ENCODE peak calls at places on chromosomes 6 and 20, in six cellular contexts. One of them, this sample, is unnamed. For H3K36me3, the result is how much of the 10 kb centered on the place peaks cover.

GRCh38 chr6:137173501-137173900 is at the start of gene IL22RA2:
- DNase-seq in IMR-90: no peak
- DNase-seq in prostate gland: no peak
- DNase-seq in endodermal cell: no peak
- DNase-seq in heart right ventricle: no peak
- DNase-seq in left ventricle myocardium inferior: no peak
- DNase-seq in this sample: no peak

GRCh38 chr6:19210849-19211590 is 626.1 kb upstream of the ID4 start:
- DNase-seq in IMR-90: no peak
- DNase-seq in prostate gland: no peak
- DNase-seq in endodermal cell: peak
- DNase-seq in heart right ventricle: peak
- DNase-seq in left ventricle myocardium inferior: peak
- DNase-seq in this sample: no peak

GRCh38 chr6:40634429-40634828 is 47.3 kb upstream of the LRFN2 start:
- DNase-seq in IMR-90: no peak
- DNase-seq in prostate gland: no peak
- DNase-seq in endodermal cell: no peak
- DNase-seq in heart right ventricle: no peak
- DNase-seq in left ventricle myocardium inferior: no peak
- DNase-seq in this sample: no peak

GRCh38 chr20:21096321-21097043 is 9.7 kb downstream of the LINC00237 start:
- DNase-seq in IMR-90: peak
- DNase-seq in prostate gland: no peak
- DNase-seq in endodermal cell: peak
- DNase-seq in heart right ventricle: no peak
- DNase-seq in left ventricle myocardium inferior: no peak
- DNase-seq in this sample: no peak

GRCh38 chr6:159168536-159169192 is 536 bp upstream of the FNDC1 start:
- DNase-seq in IMR-90: peak
- DNase-seq in prostate gland: no peak
- DNase-seq in endodermal cell: peak
- DNase-seq in heart right ventricle: peak
- DNase-seq in left ventricle myocardium inferior: peak
- DNase-seq in this sample: peak

GRCh38 chr6:16723833-16724232 is 37.4 kb downstream of the ATXN1 start:
- DNase-seq in IMR-90: peak
- DNase-seq in prostate gland: no peak
- DNase-seq in endodermal cell: peak
- DNase-seq in heart right ventricle: no peak
- DNase-seq in left ventricle myocardium inferior: no peak
- DNase-seq in this sample: no peak

GRCh38 chr20:44961868-44962267 is 1.7 kb upstream of the TOMM34 start:
- DNase-seq in IMR-90: peak
- DNase-seq in prostate gland: no peak
- DNase-seq in endodermal cell: no peak
- DNase-seq in heart right ventricle: no peak
- DNase-seq in left ventricle myocardium inferior: no peak
- DNase-seq in this sample: no peak

GRCh38 chr6:117306227-117306784 is 40.9 kb downstream of the VGLL2 start:
- DNase-seq in IMR-90: no peak
- DNase-seq in prostate gland: no peak
- DNase-seq in endodermal cell: no peak
- DNase-seq in heart right ventricle: no peak
- DNase-seq in left ventricle myocardium inferior: no peak
- DNase-seq in this sample: no peak

GRCh38 chr6:24125980-24126379 is at the start of gene NRSN1:
- DNase-seq in IMR-90: no peak
- DNase-seq in prostate gland: no peak
- DNase-seq in endodermal cell: peak
- DNase-seq in heart right ventricle: no peak
- DNase-seq in left ventricle myocardium inferior: no peak
- DNase-seq in this sample: no peak

GRCh38 chr6:166770216-166771116 is 143.4 kb upstream of the RPS6KA2 start:
- DNase-seq in IMR-90: peak
- DNase-seq in prostate gland: no peak
- DNase-seq in endodermal cell: peak
- DNase-seq in heart right ventricle: no peak
- DNase-seq in left ventricle myocardium inferior: no peak
- DNase-seq in this sample: no peak

GRCh38 chr20:36399147-36399968 is 93.2 kb downstream of the DLGAP4 start:
- DNase-seq in IMR-90: peak
- DNase-seq in prostate gland: no peak
- DNase-seq in endodermal cell: peak
- DNase-seq in heart right ventricle: no peak
- DNase-seq in left ventricle myocardium inferior: no peak
- DNase-seq in this sample: no peak

GRCh38 chr6:113734886-113735481 is 122.2 kb upstream of the MARCKS start:
- DNase-seq in IMR-90: peak
- DNase-seq in prostate gland: no peak
- DNase-seq in endodermal cell: no peak
- DNase-seq in heart right ventricle: no peak
- DNase-seq in left ventricle myocardium inferior: no peak
- DNase-seq in this sample: no peak

GRCh38 chr20:44074252-44075151 is 112.5 kb downstream of the JPH2 start:
- DNase-seq in IMR-90: peak
- DNase-seq in prostate gland: no peak
- DNase-seq in endodermal cell: no peak
- DNase-seq in heart right ventricle: peak
- DNase-seq in left ventricle myocardium inferior: peak
- DNase-seq in this sample: no peak

GRCh38 chr6:41652876-41653641 is 14.8 kb downstream of the MDFI start:
- DNase-seq in IMR-90: peak
- DNase-seq in prostate gland: peak
- DNase-seq in endodermal cell: peak
- DNase-seq in heart right ventricle: no peak
- DNase-seq in left ventricle myocardium inferior: no peak
- DNase-seq in this sample: no peak

GRCh38 chr20:35443003-35443402 is 5.0 kb upstream of the GDF5 start:
- DNase-seq in IMR-90: peak
- DNase-seq in prostate gland: no peak
- DNase-seq in endodermal cell: no peak
- DNase-seq in heart right ventricle: no peak
- DNase-seq in left ventricle myocardium inferior: no peak
- DNase-seq in this sample: no peak

GRCh38 chr6:90068264-90068663 is 174.0 kb downstream of the GJA10 start:
- DNase-seq in IMR-90: peak
- DNase-seq in prostate gland: no peak
- DNase-seq in endodermal cell: no peak
- DNase-seq in heart right ventricle: no peak
- DNase-seq in left ventricle myocardium inferior: no peak
- DNase-seq in this sample: no peak

GRCh38 chr6:47071681-47072080 is 29.5 kb upstream of the ADGRF1 start:
- DNase-seq in IMR-90: no peak
- DNase-seq in prostate gland: no peak
- DNase-seq in endodermal cell: no peak
- DNase-seq in heart right ventricle: no peak
- DNase-seq in left ventricle myocardium inferior: no peak
- DNase-seq in this sample: no peak

GRCh38 chr6:147204060-147204785 is at the start of gene STXBP5:
- DNase-seq in IMR-90: peak
- DNase-seq in prostate gland: peak
- DNase-seq in endodermal cell: peak
- DNase-seq in heart right ventricle: peak
- DNase-seq in left ventricle myocardium inferior: peak
- DNase-seq in this sample: peak

GRCh38 chr6:13725570-13725969 is 13.9 kb upstream of the RANBP9 start:
- DNase-seq in IMR-90: peak
- DNase-seq in prostate gland: peak
- DNase-seq in endodermal cell: no peak
- DNase-seq in heart right ventricle: no peak
- DNase-seq in left ventricle myocardium inferior: no peak
- DNase-seq in this sample: no peak

GRCh38 chr6:159941286-159942113 is 27.4 kb upstream of the IGF2R start:
- DNase-seq in IMR-90: peak
- DNase-seq in prostate gland: no peak
- DNase-seq in endodermal cell: no peak
- DNase-seq in heart right ventricle: no peak
- DNase-seq in left ventricle myocardium inferior: no peak
- DNase-seq in this sample: no peak

GRCh38 chr6:163335671-163336545 is 78.6 kb upstream of the QKI start:
- DNase-seq in IMR-90: peak
- DNase-seq in prostate gland: no peak
- DNase-seq in endodermal cell: no peak
- DNase-seq in heart right ventricle: peak
- DNase-seq in left ventricle myocardium inferior: peak
- DNase-seq in this sample: no peak

GRCh38 chr20:23446505-23446904 is 6.2 kb downstream of the CST11 start:
- DNase-seq in IMR-90: peak
- DNase-seq in prostate gland: no peak
- DNase-seq in endodermal cell: peak
- DNase-seq in heart right ventricle: peak
- DNase-seq in left ventricle myocardium inferior: peak
- DNase-seq in this sample: no peak

GRCh38 chr6:133236898-133237297 is 4.3 kb upstream of the EYA4 start:
- DNase-seq in IMR-90: peak
- DNase-seq in prostate gland: no peak
- DNase-seq in endodermal cell: no peak
- DNase-seq in heart right ventricle: no peak
- DNase-seq in left ventricle myocardium inferior: no peak
- DNase-seq in this sample: no peak

GRCh38 chr6:170028629-170029345 is 262.1 kb downstream of the DLL1 start:
- DNase-seq in IMR-90: no peak
- DNase-seq in prostate gland: no peak
- DNase-seq in endodermal cell: peak
- DNase-seq in heart right ventricle: no peak
- DNase-seq in left ventricle myocardium inferior: no peak
- DNase-seq in this sample: no peak

GRCh38 chr6:150672792-150673191 is 73.1 kb downstream of the PLEKHG1 start:
- DNase-seq in IMR-90: no peak
- DNase-seq in prostate gland: no peak
- DNase-seq in endodermal cell: no peak
- DNase-seq in heart right ventricle: no peak
- DNase-seq in left ventricle myocardium inferior: no peak
- DNase-seq in this sample: no peak

GRCh38 chr20:12965880-12966270 is 42.9 kb upstream of the SPTLC3 start:
- DNase-seq in IMR-90: no peak
- DNase-seq in prostate gland: no peak
- DNase-seq in endodermal cell: no peak
- DNase-seq in heart right ventricle: no peak
- DNase-seq in left ventricle myocardium inferior: no peak
- DNase-seq in this sample: no peak

GRCh38 chr6:123794799-123795198 is 8.9 kb upstream of the NKAIN2 start:
- DNase-seq in IMR-90: no peak
- DNase-seq in prostate gland: no peak
- DNase-seq in endodermal cell: no peak
- DNase-seq in heart right ventricle: no peak
- DNase-seq in left ventricle myocardium inferior: no peak
- DNase-seq in this sample: no peak

GRCh38 chr20:58366016-58366415 is 23.0 kb upstream of the VAPB start:
- DNase-seq in IMR-90: no peak
- DNase-seq in prostate gland: no peak
- DNase-seq in endodermal cell: no peak
- DNase-seq in heart right ventricle: no peak
- DNase-seq in left ventricle myocardium inferior: no peak
- DNase-seq in this sample: no peak

GRCh38 chr20:16801919-16802651 is 53.9 kb downstream of the OTOR start:
- DNase-seq in IMR-90: peak
- DNase-seq in prostate gland: peak
- DNase-seq in endodermal cell: peak
- DNase-seq in heart right ventricle: peak
- DNase-seq in left ventricle myocardium inferior: peak
- DNase-seq in this sample: no peak

GRCh38 chr20:43748274-43748673 is 21.5 kb upstream of the GTSF1L start:
- DNase-seq in IMR-90: peak
- DNase-seq in prostate gland: no peak
- DNase-seq in endodermal cell: no peak
- DNase-seq in heart right ventricle: no peak
- DNase-seq in left ventricle myocardium inferior: no peak
- DNase-seq in this sample: no peak

GRCh38 chr6:99512033-99512432 is 3.2 kb downstream of the USP45 start:
- DNase-seq in IMR-90: peak
- DNase-seq in prostate gland: no peak
- DNase-seq in endodermal cell: no peak
- DNase-seq in heart right ventricle: no peak
- DNase-seq in left ventricle myocardium inferior: no peak
- DNase-seq in this sample: no peak

GRCh38 chr6:7910654-7911344 is at the start of gene TXNDC5:
- DNase-seq in IMR-90: peak
- DNase-seq in prostate gland: peak
- DNase-seq in endodermal cell: peak
- DNase-seq in heart right ventricle: peak
- DNase-seq in left ventricle myocardium inferior: peak
- DNase-seq in this sample: peak

GRCh38 chr6:52551483-52552277 is 25.2 kb downstream of the TRAM2 start:
- DNase-seq in IMR-90: peak
- DNase-seq in prostate gland: peak
- DNase-seq in endodermal cell: peak
- DNase-seq in heart right ventricle: peak
- DNase-seq in left ventricle myocardium inferior: peak
- DNase-seq in this sample: no peak
- H3K4me3 ChIP-seq in IMR-90: no peak
- H3K4me3 ChIP-seq in prostate gland: no peak
- H3K4me3 ChIP-seq in endodermal cell: no peak
- H3K4me3 ChIP-seq in heart right ventricle: no peak
- H3K4me3 ChIP-seq in left ventricle myocardium inferior: peak
- H3K4me3 ChIP-seq in this sample: no peak

GRCh38 chr20:38725959-38726848 is 1.9 kb downstream of the SLC32A1 start:
- DNase-seq in IMR-90: peak
- DNase-seq in prostate gland: no peak
- DNase-seq in endodermal cell: peak
- DNase-seq in heart right ventricle: no peak
- DNase-seq in left ventricle myocardium inferior: no peak
- DNase-seq in this sample: peak
- TF ChIP-seq CTCF in IMR-90: peak
- TF ChIP-seq CTCF in prostate gland: no peak
- TF ChIP-seq CTCF in endodermal cell: peak
- TF ChIP-seq CTCF in heart right ventricle: peak
- TF ChIP-seq CTCF in left ventricle myocardium inferior: peak
- TF ChIP-seq CTCF in this sample: peak

DNA sequence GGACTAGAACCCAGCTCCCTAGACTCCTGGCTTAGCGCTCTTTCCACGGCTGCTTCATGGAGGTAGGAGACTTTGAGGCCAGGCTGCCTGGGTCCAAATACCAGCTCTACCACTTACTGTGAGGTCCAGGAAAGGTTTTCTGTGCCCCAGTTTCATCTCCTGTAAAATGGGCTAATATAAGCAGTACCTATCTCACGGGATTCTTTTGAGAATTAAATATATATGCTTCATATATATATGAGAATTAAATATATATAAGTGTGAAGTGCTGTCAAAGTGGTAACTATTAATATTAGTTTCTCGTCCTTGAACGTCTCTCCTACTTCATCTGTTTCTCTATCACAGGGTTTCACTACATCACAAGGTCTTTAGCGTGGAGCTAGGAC is 10.2 kb upstream of the LY6G5C start:
- DNase-seq in IMR-90: no peak
- DNase-seq in prostate gland: no peak
- DNase-seq in endodermal cell: no peak
- DNase-seq in heart right ventricle: no peak
- DNase-seq in left ventricle myocardium inferior: no peak
- DNase-seq in this sample: no peak
- H3K36me3 ChIP-seq in IMR-90: half or more
- H3K36me3 ChIP-seq in prostate gland: under half
- H3K36me3 ChIP-seq in endodermal cell: half or more
- H3K36me3 ChIP-seq in heart right ventricle: half or more
- H3K36me3 ChIP-seq in left ventricle myocardium inferior: half or more
- H3K36me3 ChIP-seq in this sample: under half

DNA sequence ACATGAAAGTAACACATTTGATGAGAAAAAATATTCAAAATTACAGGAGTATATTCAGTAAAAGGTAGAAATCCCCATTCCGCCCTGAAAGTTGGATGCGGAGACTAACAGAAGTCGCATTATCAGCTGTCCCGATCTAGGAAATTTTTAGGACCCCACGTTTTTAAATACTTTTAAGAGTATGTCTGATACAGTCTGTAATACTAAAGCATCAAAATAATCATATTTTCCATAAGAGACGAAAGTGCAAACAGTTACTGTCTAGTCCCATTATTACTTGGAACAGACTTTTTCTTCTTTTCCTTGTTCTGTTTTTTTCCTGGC is 642 bp downstream of the PLAGL1 start:
- DNase-seq in IMR-90: no peak
- DNase-seq in prostate gland: no peak
- DNase-seq in endodermal cell: no peak
- DNase-seq in heart right ventricle: no peak
- DNase-seq in left ventricle myocardium inferior: no peak
- DNase-seq in this sample: no peak
- H3K4me3 ChIP-seq in IMR-90: peak
- H3K4me3 ChIP-seq in prostate gland: peak
- H3K4me3 ChIP-seq in endodermal cell: peak
- H3K4me3 ChIP-seq in heart right ventricle: peak
- H3K4me3 ChIP-seq in left ventricle myocardium inferior: peak
- H3K4me3 ChIP-seq in this sample: peak